ENCODE peak calls at places on chromosomes 5 and 9, in nine cellular contexts. D is ovary, E is fibroblast of pulmonary artery, N is HuH-7, W is SK-MEL-5, V is spleen, Z is BJ, J is amniotic stem cell, G is GM12865. Q is an unnamed sample.

GRCh38 chr9:37617161-37617560 is 24.8 kb upstream of the TOMM5 start:
- DNase-seq in D (no peak), E (no peak), N (no peak), W (no peak), V (no peak), Z (no peak), J (no peak), G (no peak), Q (no peak)

GRCh38 chr5:91109634-91110033 is 273.5 kb downstream of the ARRDC3 start:
- DNase-seq in D (no peak), E (peak), N (no peak), W (peak), V (no peak), Z (no peak), J (no peak), G (no peak), Q (no peak)

GRCh38 chr9:74497750-74498615 is 848 bp downstream of the RORB start:
- DNase-seq in D (peak), E (peak), N (no peak), W (no peak), V (peak), Z (no peak), J (no peak), G (peak), Q (no peak)

GRCh38 chr9:18851069-18851468 is 181.9 kb downstream of the SAXO1 start:
- DNase-seq in D (no peak), E (no peak), N (no peak), W (no peak), V (no peak), Z (no peak), J (no peak), G (no peak), Q (no peak)

GRCh38 chr5:1547655-1548054 is 23.9 kb upstream of the LPCAT1 start:
- DNase-seq in D (no peak), E (no peak), N (no peak), W (no peak), V (peak), Z (no peak), J (no peak), G (no peak), Q (no peak)

GRCh38 chr5:143472576-143472975 is 69.1 kb upstream of the NR3C1 start:
- DNase-seq in D (no peak), E (no peak), N (no peak), W (no peak), V (no peak), Z (no peak), J (no peak), G (no peak), Q (no peak)

GRCh38 chr5:1995491-1995890 is 112.8 kb upstream of the IRX4 start:
- DNase-seq in D (no peak), E (no peak), N (no peak), W (no peak), V (no peak), Z (no peak), J (no peak), G (no peak), Q (no peak)

GRCh38 chr9:134834957-134835419 is 45.6 kb upstream of the FCN2 start:
- DNase-seq in D (no peak), E (no peak), N (no peak), W (no peak), V (no peak), Z (no peak), J (no peak), G (no peak), Q (no peak)

GRCh38 chr9:114696814-114697544 is 15.0 kb upstream of the TEX48 start:
- DNase-seq in D (no peak), E (no peak), N (no peak), W (no peak), V (no peak), Z (no peak), J (peak), G (peak), Q (no peak)

GRCh38 chr5:141182248-141182647 is at the start of gene PCDHB16:
- DNase-seq in D (peak), E (peak), N (no peak), W (peak), V (no peak), Z (no peak), J (no peak), G (peak), Q (no peak)

GRCh38 chr5:127392762-127393161 is 102.2 kb downstream of the MEGF10 start:
- DNase-seq in D (no peak), E (no peak), N (no peak), W (no peak), V (no peak), Z (peak), J (no peak), G (peak), Q (no peak)

GRCh38 chr5:2887401-2888348 is 136.2 kb upstream of the IRX2 start:
- DNase-seq in D (no peak), E (no peak), N (no peak), W (no peak), V (peak), Z (no peak), J (no peak), G (no peak), Q (no peak)

GRCh38 chr5:56172225-56172624 is 60.9 kb downstream of the ANKRD55 start:
- DNase-seq in D (no peak), E (peak), N (no peak), W (no peak), V (no peak), Z (no peak), J (no peak), G (no peak), Q (peak)

GRCh38 chr5:51389582-51390463 is 6.6 kb downstream of the ISL1 start:
- DNase-seq in D (no peak), E (no peak), N (no peak), W (no peak), V (no peak), Z (no peak), J (no peak), G (no peak), Q (no peak)

GRCh38 chr9:79651251-79651795 is 79.6 kb downstream of the TLE4 start:
- DNase-seq in D (no peak), E (no peak), N (no peak), W (no peak), V (peak), Z (no peak), J (no peak), G (no peak), Q (no peak)

GRCh38 chr5:115541586-115541985 is 3.0 kb downstream of the FEM1C start:
- DNase-seq in D (no peak), E (no peak), N (no peak), W (no peak), V (no peak), Z (no peak), J (no peak), G (no peak), Q (no peak)

GRCh38 chr5:59793000-59793399 is 100.5 kb downstream of the PDE4D start:
- DNase-seq in D (no peak), E (peak), N (no peak), W (peak), V (no peak), Z (peak), J (peak), G (no peak), Q (peak)

GRCh38 chr9:78210841-78211301 is 25.0 kb upstream of the CEP78 start:
- DNase-seq in D (no peak), E (no peak), N (no peak), W (no peak), V (no peak), Z (no peak), J (no peak), G (peak), Q (no peak)

GRCh38 chr5:123708074-123708806 is 196.3 kb downstream of the CSNK1G3 start:
- DNase-seq in D (no peak), E (peak), N (no peak), W (peak), V (no peak), Z (peak), J (peak), G (no peak), Q (peak)

GRCh38 chr9:32709871-32710270 is 73.5 kb upstream of the TMEM215 start:
- DNase-seq in D (no peak), E (no peak), N (no peak), W (no peak), V (no peak), Z (no peak), J (no peak), G (no peak), Q (no peak)

GRCh38 chr9:111427186-111427585 is 57.0 kb downstream of the ECPAS start:
- DNase-seq in D (no peak), E (peak), N (no peak), W (no peak), V (no peak), Z (no peak), J (no peak), G (peak), Q (no peak)

GRCh38 chr5:11719888-11720481 is 184.3 kb downstream of the CTNND2 start:
- DNase-seq in D (no peak), E (no peak), N (no peak), W (peak), V (no peak), Z (no peak), J (no peak), G (peak), Q (no peak)

GRCh38 chr5:9395736-9396135 is 150.1 kb downstream of the SEMA5A start:
- DNase-seq in D (no peak), E (no peak), N (no peak), W (no peak), V (no peak), Z (no peak), J (no peak), G (no peak), Q (no peak)

GRCh38 chr5:179229331-179229761 is 115.9 kb downstream of the ADAMTS2 start:
- DNase-seq in D (peak), E (no peak), N (no peak), W (no peak), V (peak), Z (no peak), J (no peak), G (no peak), Q (no peak)

GRCh38 chr9:133782157-133783130 is 44.3 kb upstream of the SARDH start:
- DNase-seq in D (peak), E (peak), N (peak), W (peak), V (peak), Z (no peak), J (peak), G (peak), Q (peak)